ENCODE peak calls at places on chromosomes 4 and X, in six cellular contexts. D, G, T, O, A and W are unnamed samples.

GRCh38 chr4:137946423-137946822 is 295.7 kb downstream of the SLC7A11 start:
- DNase-seq in D (no peak), T (no peak), O (no peak), A (no peak), G (peak), W (no peak)

GRCh38 chrX:12802741-12803140 is 11.5 kb downstream of the PRPS2 start:
- DNase-seq in T (peak), O (no peak), D (no peak), G (no peak), A (no peak), W (no peak)

GRCh38 chrX:10110984-10111363 is 45.8 kb upstream of the CLCN4 start:
- DNase-seq in O (no peak), A (peak), G (no peak), D (no peak), T (peak), W (no peak)

GRCh38 chrX:12975670-12975965 is 708 bp downstream of the TMSB4X start:
- DNase-seq in O (no peak), A (no peak), T (no peak), D (no peak), G (no peak), W (no peak)

GRCh38 chr4:122017296-122017695 is 65.4 kb upstream of the TRPC3 start:
- DNase-seq in G (no peak), D (no peak), O (no peak), T (no peak), A (no peak), W (no peak)

GRCh38 chrX:55546956-55547355 is 57.3 kb upstream of the USP51 start:
- DNase-seq in D (no peak), A (no peak), O (no peak), T (no peak), G (no peak), W (no peak)

GRCh38 chrX:153966283-153966688 is 5.3 kb downstream of the HCFC1 start:
- DNase-seq in O (no peak), A (no peak), G (no peak), T (no peak), D (no peak), W (no peak)

GRCh38 chr4:53011176-53011575 is 149.1 kb downstream of the RASL11B start:
- DNase-seq in G (no peak), D (no peak), O (no peak), A (no peak), T (no peak), W (no peak)

GRCh38 chrX:110182362-110182761 is 135.5 kb downstream of the AMMECR1 start:
- DNase-seq in D (no peak), A (no peak), T (no peak), O (no peak), G (peak), W (no peak)

GRCh38 chrX:153587342-153587741 is 11.6 kb downstream of the CCNQ start:
- DNase-seq in O (no peak), D (no peak), T (no peak), G (no peak), A (no peak), W (no peak)

GRCh38 chr4:162839814-162840213 is 326.9 kb downstream of the NAF1 start:
- DNase-seq in G (no peak), D (no peak), O (peak), A (no peak), T (no peak), W (peak)

GRCh38 chr4:55175779-55176231 is 50.4 kb upstream of the KDR start:
- DNase-seq in T (no peak), G (peak), A (no peak), O (no peak), D (peak), W (no peak)

GRCh38 chr4:2743518-2744445 is 12.4 kb downstream of the TNIP2 start:
- DNase-seq in T (no peak), O (no peak), D (no peak), A (no peak), G (no peak), W (no peak)

GRCh38 chrX:10360121-10360520 is 203.3 kb downstream of the CLCN4 start:
- DNase-seq in O (no peak), D (no peak), A (no peak), T (no peak), G (no peak), W (no peak)

GRCh38 chr4:80183196-80184052 is 13.9 kb upstream of the PRDM8 start:
- DNase-seq in O (no peak), T (peak), D (no peak), A (no peak), G (no peak), W (no peak)

GRCh38 chr4:84968936-84969335 is 2.4 kb upstream of the WDFY3 start:
- DNase-seq in A (no peak), T (no peak), D (no peak), O (no peak), G (no peak), W (no peak)

GRCh38 chrX:51899741-51900140 is 6.3 kb downstream of the MAGED1 start:
- DNase-seq in O (no peak), T (no peak), A (no peak), G (no peak), D (no peak), W (no peak)

GRCh38 chrX:68112321-68112720 is 321.0 kb downstream of the OPHN1 start:
- DNase-seq in G (no peak), T (no peak), O (peak), A (no peak), D (no peak), W (no peak)

GRCh38 chr4:4334798-4335520 is 44.9 kb downstream of the ZBTB49 start:
- DNase-seq in G (peak), D (no peak), T (peak), A (peak), O (peak), W (peak)

GRCh38 chr4:3121110-3121509 is 46.6 kb downstream of the HTT start:
- DNase-seq in D (no peak), A (no peak), G (no peak), O (no peak), T (no peak), W (no peak)

GRCh38 chr4:70980196-70980595 is 13.3 kb upstream of the DCK start:
- DNase-seq in G (no peak), O (no peak), A (no peak), T (no peak), D (no peak), W (no peak)

GRCh38 chr4:123555500-123556273 is 159.1 kb downstream of the SPRY1 start:
- DNase-seq in D (no peak), T (no peak), G (peak), O (peak), A (no peak), W (no peak)